ENCODE peak calls at places on chromosomes 16 and 17, in four cellular contexts. L is choroid plexus epithelial cell, Y is cardiac muscle cell, P is AG04450. B is an unnamed sample.

GRCh38 chr17:47815106-47815918 is 6.3 kb downstream of the OSBPL7 start:
- DNase-seq in L (no peak), Y (no peak), P (no peak), B (no peak)

GRCh38 chr17:80941171-80941570 is 50.5 kb upstream of the CHMP6 start:
- DNase-seq in L (no peak), Y (no peak), P (no peak), B (no peak)

GRCh38 chr17:27609606-27610303 is 21.2 kb upstream of the LGALS9 start:
- DNase-seq in L (peak; percentile 72), Y (no peak), P (no peak), B (peak; percentile 46)

GRCh38 chr17:78214706-78215061 is 631 bp downstream of the BIRC5 start:
- DNase-seq in L (no peak), Y (no peak), P (no peak), B (no peak)

GRCh38 chr16:10776280-10776679 is 32.6 kb downstream of the NUBP1 start:
- DNase-seq in L (no peak), Y (no peak), P (no peak), B (no peak)

GRCh38 chr17:55492951-55493350 is 18.3 kb downstream of the SMIM36 start:
- DNase-seq in L (no peak), Y (no peak), P (no peak), B (no peak)

GRCh38 chr17:65697661-65698060 is 136.2 kb upstream of the AXIN2 start:
- DNase-seq in L (peak; percentile 7), Y (no peak), P (no peak), B (no peak)

GRCh38 chr17:66934040-66934439 is 30.5 kb upstream of the CACNG4 start:
- DNase-seq in L (no peak), Y (no peak), P (no peak), B (no peak)

GRCh38 chr17:59341922-59342321 is 10.5 kb downstream of the YPEL2 start:
- DNase-seq in L (no peak), Y (no peak), P (no peak), B (no peak)

GRCh38 chr17:50262001-50262794 is 12.1 kb upstream of the TMEM92 start:
- DNase-seq in L (no peak), Y (no peak), P (no peak), B (no peak)

GRCh38 chr16:30893082-30893743 is 664 bp downstream of the BCL7C start:
- DNase-seq in L (no peak), Y (no peak), P (no peak), B (no peak)

GRCh38 chr17:68515238-68515637 is 3.0 kb downstream of the PRKAR1A start:
- DNase-seq in L (peak; percentile 63), Y (peak; percentile 26), P (no peak), B (peak; percentile 45)

GRCh38 chr16:30977502-30977901 is 7.5 kb upstream of the HSD3B7 start:
- DNase-seq in L (no peak), Y (no peak), P (no peak), B (no peak)

GRCh38 chr16:11916524-11917285 is 949 bp upstream of the GSPT1 start:
- DNase-seq in L (no peak), Y (no peak), P (no peak), B (peak; percentile 62)

GRCh38 chr17:41665566-41666335 is 22.9 kb upstream of the EIF1 start:
- DNase-seq in L (peak; percentile 83), Y (peak; percentile 89), P (peak; percentile 46), B (peak; percentile 75)

GRCh38 chr17:82849076-82849945 is 9.5 kb upstream of the ZNF750 start:
- DNase-seq in L (no peak), Y (no peak), P (no peak), B (no peak)

GRCh38 chr16:72785886-72786285 is 262.0 kb downstream of the ZFHX3 start:
- DNase-seq in L (peak; percentile 56), Y (no peak), P (no peak), B (peak; percentile 24)

GRCh38 chr16:80711406-80711805 is 93.0 kb downstream of the CDYL2 start:
- DNase-seq in L (no peak), Y (no peak), P (no peak), B (no peak)

GRCh38 chr16:72493681-72494415 is 321.9 kb upstream of the PMFBP1 start:
- DNase-seq in L (peak; percentile 48), Y (no peak), P (peak; percentile 2), B (peak; percentile 76)

GRCh38 chr17:40124279-40125141 is 2.7 kb downstream of the MSL1 start:
- DNase-seq in L (peak; percentile 51), Y (peak; percentile 35), P (no peak), B (peak; percentile 55)

GRCh38 chr16:56789360-56789759 is 59.4 kb downstream of the NUP93 start:
- DNase-seq in L (peak; percentile 78), Y (peak; percentile 61), P (no peak), B (peak; percentile 59)
- TF ChIP-seq CTCF in L (peak; percentile 80), Y (peak; percentile 42), P (peak; percentile 56), B (peak; percentile 54)

GRCh38 chr16:88681709-88682451 is 4.4 kb downstream of the SNAI3 start:
- DNase-seq in L (no peak), Y (no peak), P (no peak), B (no peak)
- H3K4me3 ChIP-seq in L (no peak overlapping the region), Y (no peak overlapping the region), P (no peak overlapping the region), B (no peak overlapping the region)

GRCh38 chr16:49058382-49058781 is 223.3 kb downstream of the CBLN1 start:
- DNase-seq in L (no peak), Y (no peak), P (no peak), B (no peak)
- TF ChIP-seq CTCF in L (no peak), Y (no peak), P (no peak), B (no peak)

GRCh38 chr16:17105239-17105721 is 365.5 kb downstream of the XYLT1 start:
- DNase-seq in L (no peak), Y (no peak), P (no peak), B (peak; percentile 5)
- H3K4me3 ChIP-seq in L (no peak overlapping the region), Y (no peak overlapping the region), P (no peak overlapping the region), B (no peak overlapping the region)

GRCh38 chr17:63476857-63477470 is at the start of gene ACE:
- DNase-seq in L (peak; percentile 33), Y (peak; percentile 64), P (no peak), B (no peak)
- TF ChIP-seq CTCF in L (no peak), Y (no peak), P (no peak), B (no peak)

GRCh38 chr17:43660816-43661493 is 767 bp downstream of the MEOX1 start:
- DNase-seq in L (no peak), Y (no peak), P (no peak), B (no peak)
- H3K4me3 ChIP-seq in L (no peak overlapping the region), Y (no peak overlapping the region), P (no peak overlapping the region), B (no peak overlapping the region)

GRCh38 chr17:2094891-2095535 is 40.1 kb downstream of the HIC1 start:
- DNase-seq in L (peak; percentile 92), Y (peak; percentile 67), P (no peak), B (peak; percentile 73)
- TF ChIP-seq CTCF in L (peak; percentile 97), Y (peak; percentile 77), P (peak; percentile 92), B (peak; percentile 85)

DNA sequence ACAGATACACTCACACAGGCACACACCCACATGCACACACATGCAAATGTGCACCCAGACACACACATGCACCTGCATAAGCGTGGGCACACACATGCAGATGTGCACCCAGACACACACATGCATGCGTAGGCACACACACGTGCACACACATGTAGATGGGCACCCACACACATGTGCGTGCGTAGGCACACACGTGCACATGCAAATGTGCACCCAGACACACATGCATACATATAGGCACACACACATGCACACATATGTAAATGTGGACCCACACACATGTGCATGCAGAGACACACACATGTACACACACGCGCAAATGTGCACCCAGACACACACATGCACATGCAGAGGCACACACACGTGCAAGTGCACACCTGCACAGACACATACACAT is 60.3 kb downstream of the MRM1 start:
- DNase-seq in L (no peak), Y (no peak), P (no peak), B (no peak)
- H3K4me3 ChIP-seq in L (no peak overlapping the region), Y (no peak overlapping the region), P (no peak overlapping the region), B (no peak overlapping the region)

DNA sequence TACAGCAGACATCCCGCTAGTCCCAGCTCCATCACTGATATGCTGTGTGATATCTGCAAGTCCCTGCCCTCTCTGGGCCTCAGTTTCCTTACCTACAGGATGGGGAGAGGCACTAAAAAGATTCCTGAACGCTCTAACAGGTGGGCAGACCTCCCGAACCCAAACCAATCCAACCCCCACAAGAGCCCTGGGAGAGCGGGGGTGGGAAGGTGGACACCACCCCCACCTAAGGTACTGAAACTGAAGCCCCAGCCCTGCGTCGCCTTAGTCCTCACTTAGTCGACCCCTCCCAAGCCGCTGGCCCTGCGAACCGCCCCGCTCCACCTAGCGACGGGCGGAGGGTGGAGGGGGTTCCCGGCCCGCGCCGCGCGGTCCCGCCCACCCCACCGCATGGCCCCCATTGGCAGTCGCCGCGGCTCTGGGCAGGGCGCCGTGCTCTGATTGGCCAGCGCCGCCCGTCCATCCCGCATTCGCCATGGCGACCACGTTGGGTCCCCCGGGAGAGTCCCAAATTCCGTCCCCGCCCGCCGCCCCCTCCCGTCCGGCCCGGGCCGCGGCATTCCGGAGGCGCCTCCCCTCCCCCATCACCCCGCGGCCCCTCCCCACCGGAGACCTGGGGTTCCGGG is 578 bp downstream of the CCDC102A start:
- DNase-seq in L (peak; percentile 92), Y (peak; percentile 94), P (peak; percentile 66), B (peak; percentile 90)
- TF ChIP-seq CTCF in L (no peak), Y (peak; percentile 23), P (peak; percentile 32), B (peak; percentile 31)